ENCODE peak calls at places on chromosomes 5 and 9, in five cellular contexts. U, D, G, R and N are unnamed samples. For H4K20me1 and H3K9me2, the result is how much of the 10 kb centered on the place peaks cover.

GRCh38 chr9:128555180-128555721 is 2.9 kb downstream of the SPTAN1 start:
- DNase-seq in U (peak), D (peak), G (no peak), R (no peak), N (no peak)

GRCh38 chr5:56545016-56545415 is 270.3 kb upstream of the MAP3K1 start:
- DNase-seq in U (no peak), D (no peak), G (no peak), R (no peak), N (no peak)

GRCh38 chr5:69368458-69369368 is 607 bp downstream of the AK6 start:
- DNase-seq in U (peak), D (peak), G (no peak), R (peak), N (no peak)

GRCh38 chr5:171989276-171989675 is 17.2 kb downstream of the FBXW11 start:
- DNase-seq in U (no peak), D (no peak), G (no peak), R (no peak), N (no peak)

GRCh38 chr9:13061390-13061789 is 218.1 kb downstream of the MPDZ start:
- DNase-seq in U (no peak), D (no peak), G (no peak), R (no peak), N (no peak)

GRCh38 chr5:159775890-159776289 is 140.4 kb upstream of the ADRA1B start:
- DNase-seq in U (no peak), D (no peak), G (no peak), R (no peak), N (no peak)

GRCh38 chr9:33436445-33436844 is 10.9 kb downstream of the AQP3 start:
- DNase-seq in U (no peak), D (no peak), G (no peak), R (no peak), N (no peak)

GRCh38 chr9:91100878-91101450 is 260.8 kb downstream of the AUH start:
- DNase-seq in U (no peak), D (no peak), G (no peak), R (no peak), N (no peak)

GRCh38 chr5:133763744-133764143 is 151.4 kb upstream of the FSTL4 start:
- DNase-seq in U (no peak), D (no peak), G (no peak), R (no peak), N (no peak)

GRCh38 chr5:165333623-165334022 is 1828.2 kb downstream of the MAT2B start:
- DNase-seq in U (no peak), D (no peak), G (no peak), R (no peak), N (no peak)

GRCh38 chr5:143315929-143316328 is 87.6 kb downstream of the NR3C1 start:
- DNase-seq in U (no peak), D (peak), G (no peak), R (no peak), N (no peak)

GRCh38 chr5:141758316-141758965 is 76.4 kb upstream of the ARAP3 start:
- DNase-seq in U (no peak), D (peak), G (no peak), R (no peak), N (no peak)

GRCh38 chr9:124050955-124051354 is 39.4 kb downstream of the LHX2 start:
- DNase-seq in U (no peak), D (no peak), G (no peak), R (no peak), N (no peak)

GRCh38 chr9:126377521-126377920 is 50.9 kb downstream of the MVB12B start:
- DNase-seq in U (no peak), D (no peak), G (no peak), R (no peak), N (no peak)

GRCh38 chr5:73391441-73391871 is 57.1 kb downstream of the FOXD1 start:
- DNase-seq in U (no peak), D (peak), G (no peak), R (no peak), N (no peak)

GRCh38 chr5:130189961-130190360 is 285.7 kb downstream of the CHSY3 start:
- DNase-seq in U (peak), D (no peak), G (peak), R (no peak), N (no peak)

GRCh38 chr5:135243194-135244191 is 155.5 kb downstream of the MACROH2A1 start:
- DNase-seq in U (no peak), D (no peak), G (no peak), R (peak), N (no peak)

GRCh38 chr5:166561759-166562158 is 1729.7 kb upstream of the WWC1 start:
- DNase-seq in U (no peak), D (no peak), G (no peak), R (no peak), N (no peak)

GRCh38 chr9:135907006-135907434 is 326 bp downstream of the CAMSAP1 start:
- DNase-seq in U (no peak), D (peak), G (peak), R (no peak), N (peak)

GRCh38 chr5:132814441-132815294 is 1.6 kb downstream of the SOWAHA start:
- DNase-seq in U (no peak), D (no peak), G (no peak), R (no peak), N (no peak)

GRCh38 chr5:166957763-166958162 is 1333.7 kb upstream of the WWC1 start:
- DNase-seq in U (no peak), D (no peak), G (no peak), R (no peak), N (no peak)

GRCh38 chr5:61332369-61332745 is 299 bp downstream of the ZSWIM6 start:
- DNase-seq in U (no peak), D (peak), G (no peak), R (peak), N (peak)

GRCh38 chr5:142749321-142749720 is 20.9 kb upstream of the ARHGAP26 start:
- DNase-seq in U (no peak), D (peak), G (no peak), R (no peak), N (no peak)

GRCh38 chr9:116589392-116590354 is 97.4 kb upstream of the TRIM32 start:
- DNase-seq in U (peak), D (peak), G (peak), R (peak), N (peak)

GRCh38 chr5:114113604-114114003 is 248.3 kb upstream of the KCNN2 start:
- DNase-seq in U (no peak), D (no peak), G (no peak), R (no peak), N (no peak)

GRCh38 chr5:96565843-96566242 is 96.3 kb upstream of the CAST start:
- DNase-seq in U (no peak), D (peak), G (no peak), R (peak), N (no peak)

GRCh38 chr9:105360344-105360743 is 87.5 kb upstream of the FSD1L start:
- DNase-seq in U (no peak), D (no peak), G (no peak), R (no peak), N (no peak)

GRCh38 chr5:33582417-33582816 is 141.7 kb downstream of the TARS1 start:
- DNase-seq in U (no peak), D (no peak), G (peak), R (no peak), N (no peak)

GRCh38 chr5:74290634-74291033 is 349.9 kb downstream of the ENC1 start:
- DNase-seq in U (no peak), D (no peak), G (no peak), R (no peak), N (no peak)

GRCh38 chr9:18922161-18922910 is 110.7 kb downstream of the SAXO1 start:
- DNase-seq in U (no peak), D (peak), G (no peak), R (peak), N (no peak)

GRCh38 chr9:70292253-70292652 is 33.5 kb downstream of the SMC5 start:
- DNase-seq in U (no peak), D (no peak), G (no peak), R (no peak), N (no peak)

GRCh38 chr5:133369161-133369783 is 243.1 kb downstream of the FSTL4 start:
- DNase-seq in U (no peak), D (no peak), G (no peak), R (no peak), N (no peak)

GRCh38 chr5:151037561-151038291 is 17.3 kb downstream of the GPX3 start:
- DNase-seq in U (no peak), D (peak), G (no peak), R (no peak), N (no peak)
- H3K9ac ChIP-seq in U (no peak), D (peak), G (no peak), R (no peak), N (no peak)

DNA sequence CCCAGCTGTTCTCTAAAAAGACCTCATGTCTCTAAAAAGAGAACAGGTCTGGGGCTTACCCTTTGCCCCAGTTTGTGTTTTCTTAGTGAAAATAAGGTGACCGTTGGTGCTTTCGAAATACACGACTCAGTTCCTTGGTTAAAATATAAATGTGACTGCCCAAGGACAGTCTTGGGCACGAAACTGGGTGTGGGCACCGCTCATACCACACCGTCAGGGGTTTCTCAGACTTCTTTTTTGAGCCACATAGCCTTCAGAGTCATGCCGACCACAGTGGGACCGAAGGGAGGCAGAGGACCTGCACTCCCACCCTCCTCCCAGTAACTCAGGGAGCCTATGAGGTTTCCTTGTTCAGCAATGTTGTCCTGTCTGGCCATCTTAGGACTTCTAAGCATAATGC is 6.5 kb downstream of the SNX18 start:
- DNase-seq in U (no peak), D (no peak), G (no peak), R (no peak), N (peak)
- H4K20me1 ChIP-seq in U (under half), D (under half), G (under half), R (under half), N (under half)

GRCh38 chr5:116914869-116915504 is 340.4 kb upstream of the SEMA6A start:
- DNase-seq in U (no peak), D (no peak), G (no peak), R (no peak), N (no peak)
- H3K9me2 ChIP-seq in U (under half), D (under half), G (under half), R (under half), N (under half)

GRCh38 chr9:34651876-34652602 is at the start of gene IL11RA:
- DNase-seq in U (peak), D (peak), G (no peak), R (no peak), N (peak)

GRCh38 chr9:34653131-34653530 is 1.1 kb downstream of the IL11RA start:
- DNase-seq in U (no peak), D (peak), G (no peak), R (peak), N (no peak)

GRCh38 chr9:34653610-34654072 is 1.7 kb downstream of the IL11RA start:
- DNase-seq in U (no peak), D (peak), G (no peak), R (peak), N (no peak)

GRCh38 chr9:34651286-34651685 is 699 bp upstream of the IL11RA start:
- DNase-seq in U (no peak), D (peak), G (no peak), R (no peak), N (no peak)

DNA sequence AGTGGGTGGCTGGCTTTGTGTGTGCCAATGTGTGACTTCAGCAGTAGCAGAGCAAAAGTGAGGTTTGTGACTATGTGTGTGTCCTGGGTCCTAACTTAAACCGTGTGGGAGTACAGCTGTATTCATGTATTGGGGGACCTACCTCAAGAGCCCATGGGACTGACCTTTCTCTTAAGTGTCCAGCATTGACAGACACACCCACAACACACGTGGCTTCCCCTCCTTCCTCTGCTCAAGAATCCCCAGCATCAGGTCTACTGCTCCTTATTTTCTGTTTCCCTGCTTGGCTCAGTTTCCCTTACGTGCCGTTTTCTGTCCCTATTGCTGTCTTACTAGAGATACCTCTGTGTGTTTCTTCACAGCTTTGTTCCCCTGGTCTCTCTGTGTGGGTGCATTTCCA is 623 bp downstream of the IL11RA start:
- DNase-seq in U (no peak), D (peak), G (no peak), R (no peak), N (no peak)
- H3K9ac ChIP-seq in U (peak), D (peak), G (no peak), R (no peak), N (no peak)

DNA sequence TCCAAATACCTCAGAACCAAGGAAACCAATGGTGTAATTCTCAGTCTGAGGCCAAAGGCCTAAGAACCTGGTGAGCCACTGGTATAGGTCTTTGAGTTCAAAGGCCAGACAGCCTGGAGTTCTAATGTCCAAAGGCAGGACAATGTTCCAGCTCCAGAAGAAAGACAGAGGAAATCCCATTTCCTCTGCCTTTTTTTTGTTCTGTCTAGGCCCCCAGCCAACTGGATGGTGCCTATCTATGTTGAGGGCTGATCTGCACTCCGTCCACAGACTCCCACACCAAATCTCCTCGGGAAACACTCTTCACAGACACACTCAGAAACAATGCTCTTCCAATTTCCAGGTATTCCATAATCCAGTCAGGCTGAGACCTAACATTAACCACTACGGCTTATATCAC is 30.1 kb downstream of the FNIP1 start:
- DNase-seq in U (no peak), D (no peak), G (no peak), R (no peak), N (no peak)
- H4K20me1 ChIP-seq in U (under half), D (under half), G (under half), R (half or more), N (under half)